ENCODE peak calls at places on chromosomes 12 and 14, in seven cellular contexts. F is AG10803; U is HT-29; T is osteocyte; I is activated naive CD4-positive, alpha-beta T cell; V is A549; O is hepatocyte. J is an unnamed sample.

GRCh38 chr14:39467889-39468524 is 35.8 kb upstream of the FBXO33 start:
- DNase-seq in O (peak; percentile 51), T (no peak), F (peak; percentile 32), I (no peak), V (peak; percentile 66), U (peak; percentile 61), J (no peak)

GRCh38 chr14:51333299-51333698 is 93.3 kb downstream of the TMX1 start:
- DNase-seq in V (no peak), U (no peak), O (no peak), F (no peak), T (no peak), I (no peak), J (no peak)

GRCh38 chr12:42862055-42862454 is 272.5 kb upstream of the PRICKLE1 start:
- DNase-seq in U (no peak), V (no peak), T (no peak), I (no peak), F (no peak), O (no peak), J (no peak)

GRCh38 chr12:79183003-79183402 is 318.4 kb downstream of the SYT1 start:
- DNase-seq in V (no peak), F (no peak), I (no peak), O (no peak), T (no peak), U (no peak), J (no peak)

GRCh38 chr14:69151458-69152180 is 1.3 kb downstream of the DCAF5 start:
- DNase-seq in T (peak; percentile 88), I (peak; percentile 58), F (peak; percentile 73), V (peak; percentile 73), O (peak; percentile 89), U (peak; percentile 55), J (no peak)

GRCh38 chr14:39230416-39230815 is 3.3 kb upstream of the MIA2 start:
- DNase-seq in V (no peak), I (no peak), T (no peak), O (no peak), U (no peak), F (peak; percentile 11), J (no peak)

GRCh38 chr12:19105468-19105867 is 24.1 kb upstream of the PLEKHA5 start:
- DNase-seq in T (no peak), F (no peak), O (no peak), V (no peak), U (no peak), I (no peak), J (no peak)

GRCh38 chr14:29999013-29999539 is 71.4 kb upstream of the PRKD1 start:
- DNase-seq in F (no peak), O (no peak), V (no peak), T (no peak), I (no peak), U (no peak), J (no peak)

GRCh38 chr14:105026033-105026785 is 5.3 kb upstream of the CDCA4 start:
- DNase-seq in I (no peak), V (no peak), F (peak; percentile 26), T (no peak), U (no peak), O (no peak), J (no peak)

GRCh38 chr12:96906498-96906848 is 584 bp upstream of the NEDD1 start:
- DNase-seq in T (no peak), I (no peak), U (no peak), O (no peak), V (no peak), F (no peak), J (no peak)

GRCh38 chr14:30456296-30456695 is 102.7 kb upstream of the G2E3 start:
- DNase-seq in O (no peak), I (no peak), F (no peak), T (no peak), V (no peak), U (no peak), J (no peak)

GRCh38 chr12:123427036-123427769 is 9.3 kb downstream of the RILPL2 start:
- DNase-seq in F (no peak), O (no peak), U (no peak), I (no peak), T (no peak), V (no peak), J (no peak)

GRCh38 chr14:101088714-101089113 is 185.2 kb upstream of the RTL1 start:
- DNase-seq in U (no peak), I (no peak), T (no peak), O (no peak), F (no peak), V (no peak), J (no peak)

GRCh38 chr14:95297832-95298231 is 21.9 kb downstream of the CLMN start:
- DNase-seq in I (no peak), U (no peak), O (no peak), T (no peak), F (no peak), V (no peak), J (no peak)

GRCh38 chr12:24389394-24389793 is 439.9 kb upstream of the SOX5 start:
- DNase-seq in T (no peak), V (no peak), U (no peak), I (no peak), O (no peak), F (no peak), J (no peak)

GRCh38 chr12:3173912-3174311 is 96.7 kb downstream of the TSPAN9 start:
- DNase-seq in U (no peak), I (no peak), F (no peak), O (no peak), V (no peak), T (no peak), J (no peak)

GRCh38 chr12:93536766-93537515 is 35.5 kb upstream of the SOCS2 start:
- DNase-seq in T (no peak), F (peak; percentile 38), I (no peak), O (no peak), V (no peak), U (no peak), J (no peak)

GRCh38 chr14:29465095-29465494 is 462.6 kb downstream of the PRKD1 start:
- DNase-seq in T (no peak), V (no peak), F (no peak), U (no peak), O (no peak), I (no peak), J (no peak)

GRCh38 chr14:33332497-33332896 is 393.8 kb downstream of the NPAS3 start:
- DNase-seq in V (no peak), F (peak; percentile 46), U (no peak), O (no peak), T (no peak), I (no peak), J (no peak)

GRCh38 chr12:29537292-29537691 is 39.8 kb upstream of the OVCH1 start:
- DNase-seq in I (no peak), O (no peak), T (no peak), U (no peak), F (no peak), V (no peak), J (no peak)

GRCh38 chr12:74415633-74416032 is 122.0 kb upstream of the ATXN7L3B start:
- DNase-seq in V (peak; percentile 62), T (no peak), F (peak; percentile 2), U (peak; percentile 68), O (peak; percentile 52), I (no peak), J (peak; percentile 4)

J was measured in fibroblast of the conjunctiva.